ENCODE peak calls at places on chromosomes 1 and 21, in six cellular contexts. E is GM19239, O is uterus, M is pons, J is H4, N is left ventricle myocardium inferior. B is an unnamed sample.

GRCh38 chr1:241482761-241483250 is 36.7 kb downstream of the FH start:
- DNase-seq in J (peak; percentile 16), O (no peak), E (no peak), M (no peak), N (no peak), B (peak; percentile 65)

GRCh38 chr1:99672500-99673213 is 26.7 kb downstream of the PALMD start:
- DNase-seq in N (peak; percentile 53), O (no peak), J (no peak), E (no peak), M (no peak), B (no peak)

GRCh38 chr1:92447976-92448375 is 38.7 kb downstream of the GFI1 start:
- DNase-seq in O (no peak), E (no peak), N (no peak), J (no peak), M (no peak), B (no peak)

GRCh38 chr1:113990541-113990940 is 11.3 kb downstream of the OLFML3 start:
- DNase-seq in E (no peak), M (no peak), N (no peak), O (no peak), J (no peak), B (no peak)

GRCh38 chr1:3587133-3587733 is 24.1 kb downstream of the MEGF6 start:
- DNase-seq in E (no peak), J (no peak), N (no peak), O (no peak), M (no peak), B (no peak)

GRCh38 chr1:168920456-168921094 is 185.9 kb upstream of the ATP1B1 start:
- DNase-seq in O (peak; percentile 26), M (peak; percentile 64), J (no peak), N (no peak), E (no peak), B (peak; percentile 25)

GRCh38 chr1:24007079-24007478 is 27.0 kb upstream of the SRSF10 start:
- DNase-seq in O (no peak), M (no peak), N (no peak), E (no peak), J (no peak), B (no peak)

GRCh38 chr21:20004353-20004752 is 993.9 kb upstream of the NCAM2 start:
- DNase-seq in E (no peak), O (no peak), M (no peak), N (no peak), J (no peak), B (no peak)

GRCh38 chr21:37073417-37074194 is 552 bp downstream of the TTC3 start:
- DNase-seq in J (peak; percentile 25), M (peak; percentile 67), N (peak; percentile 53), E (no peak), O (no peak), B (peak; percentile 2)

GRCh38 chr1:156320560-156320959 is 17.5 kb downstream of the CCT3 start:
- DNase-seq in J (no peak), E (no peak), N (no peak), M (no peak), O (no peak), B (no peak)

GRCh38 chr1:216617081-216617480 is 106.1 kb downstream of the ESRRG start:
- DNase-seq in M (no peak), E (no peak), O (no peak), J (no peak), N (no peak), B (no peak)

GRCh38 chr1:9174243-9174642 is 45.3 kb upstream of the GPR157 start:
- DNase-seq in J (no peak), O (no peak), M (no peak), N (no peak), E (no peak), B (no peak)

GRCh38 chr21:21159253-21159899 is 161.2 kb downstream of the NCAM2 start:
- DNase-seq in E (no peak), N (no peak), J (peak; percentile 28), M (no peak), O (no peak), B (no peak)

GRCh38 chr1:242639104-242639503 is 114.6 kb upstream of the PLD5 start:
- DNase-seq in O (no peak), E (no peak), J (no peak), N (no peak), M (no peak), B (no peak)

GRCh38 chr1:32501865-32502264 is 37.0 kb downstream of the ZBTB8B start:
- DNase-seq in M (peak; percentile 20), N (peak; percentile 42), J (no peak), O (peak; percentile 39), E (no peak), B (no peak)

GRCh38 chr1:185350027-185350442 is 33.0 kb upstream of the IVNS1ABP start:
- DNase-seq in E (no peak), N (no peak), M (no peak), O (no peak), J (no peak), B (no peak)

GRCh38 chr1:47709302-47710074 is 271.6 kb downstream of the FOXD2 start:
- DNase-seq in M (no peak), E (no peak), O (no peak), J (no peak), N (no peak), B (peak; percentile 34)

GRCh38 chr1:37561794-37562132 is 5.0 kb downstream of the DNALI1 start:
- DNase-seq in O (peak; percentile 51), N (no peak), J (peak; percentile 53), M (no peak), E (peak; percentile 21), B (peak; percentile 32)

GRCh38 chr1:9249534-9250335 is 15.2 kb downstream of the H6PD start:
- DNase-seq in N (peak; percentile 69), J (no peak), M (no peak), O (peak; percentile 57), E (peak; percentile 65), B (no peak)

B was measured in RWPE1.